ENCODE peak calls at places on chromosome 21, in eight cellular contexts. S, Q, M, I, A, N, G and P are unnamed samples.

GRCh38 chr21:45594721-45595489 is 48.6 kb upstream of the PCBP3 start:
- DNase-seq in I (no peak), M (no peak), G (no peak), Q (no peak), N (no peak), S (no peak), A (no peak), P (no peak)

GRCh38 chr21:15363921-15364320 is 299.1 kb upstream of the NRIP1 start:
- DNase-seq in N (no peak), A (no peak), S (no peak), I (no peak), G (no peak), M (peak; percentile 41), Q (no peak), P (no peak)

GRCh38 chr21:45327458-45328197 is 39.9 kb upstream of the POFUT2 start:
- DNase-seq in S (no peak), M (no peak), N (no peak), G (no peak), I (no peak), A (no peak), Q (no peak), P (no peak)

GRCh38 chr21:39668369-39668768 is 55.6 kb downstream of the B3GALT5 start:
- DNase-seq in G (no peak), S (no peak), N (no peak), M (no peak), Q (no peak), I (no peak), A (no peak), P (no peak)

GRCh38 chr21:25298512-25299491 is 308.5 kb downstream of the MRPL39 start:
- DNase-seq in Q (peak; percentile 39), A (no peak), G (peak; percentile 46), I (no peak), S (no peak), M (peak; percentile 11), N (no peak), P (no peak)

GRCh38 chr21:43903451-43904091 is 38.5 kb downstream of the AGPAT3 start:
- DNase-seq in G (no peak), Q (no peak), A (no peak), M (no peak), S (no peak), I (no peak), N (no peak), P (no peak)

GRCh38 chr21:32921632-32922230 is 104.0 kb upstream of the OLIG2 start:
- DNase-seq in A (peak; percentile 12), S (peak; percentile 63), M (peak; percentile 6), I (peak; percentile 7), G (no peak), Q (peak; percentile 28), N (no peak), P (no peak)

GRCh38 chr21:43934716-43935705 is 70.0 kb downstream of the AGPAT3 start:
- DNase-seq in Q (no peak), S (no peak), I (no peak), G (no peak), N (peak; percentile 44), A (no peak), M (no peak), P (no peak)

GRCh38 chr21:41519806-41520559 is 12.0 kb upstream of the TMPRSS2 start:
- DNase-seq in I (no peak), N (no peak), G (no peak), A (no peak), M (no peak), Q (no peak), S (no peak), P (no peak)